ENCODE peak calls at places on chromosomes 16 and 17, in six cellular contexts. U is H1, O is K562, B is GM12878, M is HepG2, Y is GM12892. V is an unnamed sample.

GRCh38 chr16:85927938-85928337 is 29.0 kb downstream of the IRF8 start:
- DNase-seq in U (no peak), O (no peak), B (no peak), M (no peak), Y (no peak), V (no peak)

GRCh38 chr16:72369273-72369672 is 197.3 kb upstream of the PMFBP1 start:
- DNase-seq in U (no peak), O (no peak), B (no peak), M (no peak), Y (no peak), V (no peak)

GRCh38 chr16:84883301-84883700 is 63.5 kb downstream of the CRISPLD2 start:
- DNase-seq in U (no peak), O (no peak), B (no peak), M (no peak), Y (no peak), V (no peak)

GRCh38 chr17:64103751-64104364 is 26.1 kb downstream of the ERN1 start:
- DNase-seq in U (no peak), O (no peak), B (peak; percentile 55), M (no peak), Y (no peak), V (no peak)

GRCh38 chr16:87635541-87636049 is 33.3 kb downstream of the JPH3 start:
- DNase-seq in U (peak; percentile 82), O (peak; percentile 55), B (no peak), M (peak; percentile 47), Y (peak; percentile 78), V (peak; percentile 89)

GRCh38 chr17:35030780-35031179 is 32.7 kb downstream of the RFFL start:
- DNase-seq in U (no peak), O (no peak), B (no peak), M (no peak), Y (no peak), V (no peak)

GRCh38 chr17:59757881-59758385 is 50.5 kb downstream of the VMP1 start:
- DNase-seq in U (no peak), O (no peak), B (no peak), M (no peak), Y (no peak), V (no peak)

GRCh38 chr16:19071811-19072777 is 4.7 kb downstream of the COQ7 start:
- DNase-seq in U (peak; percentile 85), O (peak; percentile 75), B (no peak), M (peak; percentile 75), Y (no peak), V (peak; percentile 22)

GRCh38 chr16:17026600-17027242 is 444.0 kb downstream of the XYLT1 start:
- DNase-seq in U (no peak), O (no peak), B (peak; percentile 92), M (no peak), Y (no peak), V (peak; percentile 10)

GRCh38 chr17:42989146-42989545 is 8.8 kb downstream of the RUNDC1 start:
- DNase-seq in U (no peak), O (no peak), B (no peak), M (no peak), Y (no peak), V (no peak)

GRCh38 chr17:67245073-67245693 is at the start of gene HELZ:
- DNase-seq in U (peak; percentile 87), O (peak; percentile 90), B (peak; percentile 25), M (peak; percentile 92), Y (peak; percentile 65), V (peak; percentile 78)
- TF ChIP-seq POLR2A in U (peak; percentile 40), O (peak; percentile 64), B (peak; percentile 65), M (peak; percentile 76), Y (peak; percentile 59), V (peak; percentile 66)

GRCh38 chr16:15464401-15465186 is 30.2 kb downstream of the BMERB1 start:
- DNase-seq in U (no peak), O (no peak), B (no peak), M (no peak), Y (no peak), V (no peak)
- TF ChIP-seq TAF1 in U (no peak), O (no peak), B (no peak), M (no peak), Y (no peak), V (no peak)

GRCh38 chr17:47878203-47879027 is 17.6 kb upstream of the SP2 start:
- DNase-seq in U (no peak), O (no peak), B (no peak), M (no peak), Y (no peak), V (no peak)

GRCh38 chr17:47877368-47878034 is 18.5 kb upstream of the SP2 start:
- DNase-seq in U (no peak), O (peak; percentile 92), B (no peak), M (no peak), Y (no peak), V (no peak)

GRCh38 chr17:47882247-47882646 is 13.8 kb upstream of the SP2 start:
- DNase-seq in U (no peak), O (no peak), B (no peak), M (no peak), Y (no peak), V (no peak)

GRCh38 chr17:47879776-47880452 is 16.1 kb upstream of the SP2 start:
- DNase-seq in U (no peak), O (no peak), B (no peak), M (no peak), Y (no peak), V (no peak)

GRCh38 chr17:47879028-47879585 is 16.9 kb upstream of the SP2 start:
- DNase-seq in U (no peak), O (peak; percentile 69), B (no peak), M (no peak), Y (no peak), V (no peak)
- TF ChIP-seq POLR2A in U (no peak), O (no peak), B (no peak), M (no peak), Y (no peak), V (no peak)

GRCh38 chr17:68053237-68054030 is 17.9 kb downstream of the KPNA2 start:
- DNase-seq in U (no peak), O (no peak), B (no peak), M (no peak), Y (no peak), V (no peak)
- TF ChIP-seq TAF1 in U (no peak), O (no peak), B (no peak), M (no peak), Y (no peak), V (no peak)

DNA sequence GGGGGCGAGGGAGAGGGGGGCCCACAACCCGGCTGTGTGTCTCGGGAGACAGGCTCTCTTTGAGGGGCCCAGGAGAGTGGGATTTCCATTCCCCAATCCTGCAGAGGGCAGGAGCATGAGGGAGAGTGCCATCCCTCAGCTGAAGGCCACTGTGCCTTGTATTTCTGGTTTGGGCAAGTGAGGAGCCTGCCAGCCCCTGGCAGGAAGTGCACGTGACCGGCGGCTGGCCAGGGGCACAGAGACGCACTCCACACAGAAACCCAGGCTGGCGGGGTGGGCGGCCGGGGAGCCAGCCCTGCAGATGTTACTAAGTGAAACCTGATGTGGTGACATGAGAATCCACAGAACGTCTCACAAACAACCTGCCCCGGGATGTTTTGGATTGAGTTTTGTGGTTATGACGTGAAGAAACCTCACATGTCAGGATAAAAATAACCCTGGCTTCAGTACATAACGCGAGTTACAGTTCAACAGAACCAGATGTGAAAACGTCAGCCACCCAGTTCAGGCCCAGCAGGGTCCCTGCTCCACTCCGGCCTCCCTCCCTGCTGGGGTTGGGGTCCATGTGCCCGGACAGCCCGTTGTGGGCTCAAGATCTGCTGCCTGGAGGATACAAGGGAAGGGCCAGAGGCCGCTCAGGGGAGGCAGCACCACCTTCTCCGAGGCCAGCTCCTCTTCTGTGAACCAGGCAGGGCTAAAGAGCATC is 51.7 kb upstream of the MTSS2 start:
- DNase-seq in U (no peak), O (no peak), B (peak; percentile 81), M (no peak), Y (peak; percentile 82), V (peak; percentile 87)
- TF ChIP-seq POLR2A in U (no peak), O (no peak), B (peak; percentile 64), M (no peak), Y (no peak), V (peak; percentile 58)

DNA sequence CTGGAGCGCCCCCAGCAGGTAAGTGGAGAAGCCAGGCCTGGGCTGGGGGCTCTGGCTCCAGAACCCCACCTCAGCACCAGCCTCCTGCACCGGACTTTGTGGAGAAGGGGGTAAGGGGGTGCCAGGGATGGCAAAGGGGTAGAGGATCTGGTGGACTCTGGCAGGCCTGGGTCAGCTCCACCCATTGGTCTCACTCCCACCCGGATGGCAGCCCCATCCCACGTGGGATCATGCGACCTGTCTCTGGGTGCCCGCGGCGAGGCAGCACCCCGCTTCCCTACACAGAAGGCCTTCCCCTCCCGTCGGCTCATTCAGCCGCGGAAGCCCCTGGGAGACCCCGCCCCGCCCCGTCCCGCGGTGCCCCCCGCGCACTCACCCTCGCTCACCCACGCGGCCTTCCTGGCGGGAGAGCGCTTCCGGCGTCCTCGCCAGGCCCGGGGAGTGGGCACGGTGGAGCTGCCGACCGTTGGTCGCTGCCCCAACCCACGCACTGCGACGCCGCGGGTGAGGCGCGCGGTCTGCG is 498 bp upstream of the PLEKHG4 start:
- DNase-seq in U (peak; percentile 74), O (peak; percentile 74), B (no peak), M (no peak), Y (peak; percentile 76), V (peak; percentile 76)
- TF ChIP-seq TAF1 in U (peak; percentile 3), O (no peak), B (no peak), M (no peak), Y (no peak), V (no peak)

DNA sequence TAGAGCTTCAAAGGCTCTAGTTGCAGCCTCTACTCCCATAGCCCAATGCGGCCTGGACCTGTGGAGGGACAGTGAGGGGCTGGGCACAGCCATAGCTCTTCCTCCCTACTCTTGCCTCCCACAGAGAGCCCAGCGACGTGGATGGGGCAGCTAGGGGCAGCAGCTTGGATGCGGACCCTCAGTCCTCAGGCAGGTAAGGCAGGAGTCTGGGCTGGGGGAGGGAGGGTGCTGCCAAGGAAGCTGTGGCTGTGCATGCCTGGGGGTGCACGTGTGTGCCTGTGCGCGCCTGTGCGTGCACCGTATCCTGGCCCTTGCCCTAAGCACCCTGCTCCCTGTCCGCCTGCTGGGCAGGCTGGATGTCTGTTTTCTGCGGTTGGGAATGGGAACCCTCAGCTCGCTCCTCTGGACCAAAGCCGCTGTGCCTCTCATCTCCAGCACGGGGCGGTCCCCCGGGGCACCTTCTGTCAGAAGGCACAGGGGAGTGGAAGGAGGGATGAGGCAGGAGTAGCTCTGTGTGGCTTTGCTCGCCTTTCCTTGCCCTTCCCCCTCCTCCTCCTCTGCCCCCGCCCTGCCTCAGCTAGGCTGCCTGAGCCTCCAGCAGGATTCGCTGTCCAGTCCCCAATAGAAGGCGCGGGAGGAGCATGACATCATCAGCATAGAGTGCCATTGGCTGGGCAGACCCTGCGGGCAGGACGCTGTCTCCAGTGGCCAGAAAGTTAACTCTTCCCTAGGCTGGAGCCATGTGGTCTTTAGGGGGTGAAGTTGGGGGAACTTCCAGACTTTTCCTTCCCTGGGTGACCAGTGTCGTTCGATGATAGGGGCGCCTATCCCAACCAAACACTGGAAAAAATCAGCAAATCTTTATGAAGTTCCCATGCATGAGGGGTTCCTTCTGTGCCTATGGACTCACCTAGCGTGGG is 797 bp downstream of the PRCD start:
- DNase-seq in U (peak; percentile 88), O (peak; percentile 97), B (no peak), M (peak; percentile 73), Y (peak; percentile 54), V (peak; percentile 70)
- TF ChIP-seq POLR2A in U (no peak), O (peak; percentile 64), B (no peak), M (no peak), Y (no peak), V (no peak)

V was measured in GM12891.